ENCODE peak calls at places on chromosomes 4 and X, in five cellular contexts. D is left ventricle myocardium inferior, K is mucosa of descending colon, M is cardiac fibroblast, R is progenitor cell of endocrine pancreas. V is an unnamed sample.

GRCh38 chr4:80185787-80186548 is 11.3 kb upstream of the PRDM8 start:
- DNase-seq in D (no peak), K (no peak), M (no peak), R (no peak), V (no peak)

GRCh38 chr4:8736083-8736825 is 135.4 kb downstream of the HMX1 start:
- DNase-seq in D (no peak), K (no peak), M (no peak), R (no peak), V (no peak)

GRCh38 chrX:109952985-109953905 is 49.7 kb upstream of the TMEM164 start:
- DNase-seq in D (no peak), K (peak), M (peak), R (no peak), V (no peak)

GRCh38 chrX:12758291-12758690 is 32.9 kb upstream of the PRPS2 start:
- DNase-seq in D (no peak), K (no peak), M (no peak), R (no peak), V (no peak)

GRCh38 chr4:174316954-174317353 is 33.2 kb downstream of the CEP44 start:
- DNase-seq in D (no peak), K (no peak), M (peak), R (no peak), V (no peak)

GRCh38 chr4:157012296-157012695 is 40.7 kb upstream of the PDGFC start:
- DNase-seq in D (no peak), K (no peak), M (no peak), R (no peak), V (no peak)

GRCh38 chrX:150926304-150926703 is 27.8 kb upstream of the CD99L2 start:
- DNase-seq in D (no peak), K (peak), M (no peak), R (no peak), V (no peak)

GRCh38 chr4:69617083-69617694 is 22.3 kb downstream of the UGT2A2 start:
- DNase-seq in D (no peak), K (peak), M (peak), R (no peak), V (no peak)

GRCh38 chrX:144916785-144917184 is 330.5 kb upstream of the SPANXN1 start:
- DNase-seq in D (no peak), K (no peak), M (no peak), R (no peak), V (no peak)

GRCh38 chrX:114964374-114964773 is 53.0 kb downstream of the IL13RA2 start:
- DNase-seq in D (no peak), K (no peak), M (peak), R (no peak), V (no peak)

GRCh38 chr4:149345424-149345823 is 470.2 kb downstream of the IQCM start:
- DNase-seq in D (no peak), K (no peak), M (peak), R (no peak), V (no peak)

GRCh38 chr4:67727124-67727850 is 26.3 kb upstream of the UBA6 start:
- DNase-seq in D (no peak), K (no peak), M (peak), R (no peak), V (no peak)

GRCh38 chrX:149683966-149684730 is 27.7 kb upstream of the MAGEA11 start:
- DNase-seq in D (no peak), K (no peak), M (no peak), R (no peak), V (no peak)

GRCh38 chrX:9204560-9204959 is 170.6 kb upstream of the FAM9B start:
- DNase-seq in D (no peak), K (no peak), M (peak), R (no peak), V (no peak)

GRCh38 chrX:111349934-111350333 is 62.1 kb downstream of the DCX start:
- DNase-seq in D (no peak), K (no peak), M (no peak), R (no peak), V (no peak)

GRCh38 chr4:127997534-127998388 is 32.6 kb downstream of the ABHD18 start:
- DNase-seq in D (no peak), K (no peak), M (peak), R (no peak), V (no peak)

GRCh38 chr4:89204624-89205023 is 93.3 kb downstream of the TIGD2 start:
- DNase-seq in D (no peak), K (no peak), M (peak), R (no peak), V (no peak)

GRCh38 chr4:3718462-3718861 is 47.7 kb upstream of the ADRA2C start:
- DNase-seq in D (no peak), K (no peak), M (no peak), R (no peak), V (no peak)

GRCh38 chr4:66294626-66295025 is 624.3 kb upstream of the EPHA5 start:
- DNase-seq in D (no peak), K (no peak), M (peak), R (no peak), V (no peak)

GRCh38 chrX:25021132-25021498 is 5.3 kb upstream of the ARX start:
- DNase-seq in D (no peak), K (no peak), M (no peak), R (no peak), V (no peak)

GRCh38 chr4:8117278-8117682 is 41.3 kb downstream of the ABLIM2 start:
- DNase-seq in D (peak), K (peak), M (peak), R (no peak), V (no peak)

GRCh38 chr4:42718336-42718735 is 61.4 kb upstream of the ATP8A1 start:
- DNase-seq in D (no peak), K (no peak), M (no peak), R (no peak), V (no peak)

GRCh38 chrX:130887392-130887791 is 15.6 kb downstream of the ENOX2 start:
- DNase-seq in D (no peak), K (no peak), M (no peak), R (no peak), V (no peak)

GRCh38 chr4:159358226-159358625 is 255.3 kb downstream of the RAPGEF2 start:
- DNase-seq in D (no peak), K (no peak), M (peak), R (no peak), V (no peak)

GRCh38 chrX:3815896-3816664 is 102.6 kb upstream of the PRKX start:
- DNase-seq in D (peak), K (peak), M (peak), R (peak), V (peak)

GRCh38 chr4:79147251-79147650 is 178.6 kb downstream of the NAA11 start:
- DNase-seq in D (no peak), K (no peak), M (no peak), R (no peak), V (no peak)

GRCh38 chr4:72394264-72394663 is 174.8 kb downstream of the ADAMTS3 start:
- DNase-seq in D (no peak), K (no peak), M (peak), R (no peak), V (no peak)

GRCh38 chr4:76958891-76959290 is 9.3 kb downstream of the SEPTIN11 start:
- DNase-seq in D (no peak), K (no peak), M (no peak), R (no peak), V (no peak)

GRCh38 chr4:168710353-168710946 is 213.6 kb downstream of the PALLD start:
- DNase-seq in D (no peak), K (peak), M (peak), R (no peak), V (no peak)

GRCh38 chrX:129347291-129347690 is 176.0 kb downstream of the SMARCA1 start:
- DNase-seq in D (no peak), K (no peak), M (no peak), R (no peak), V (no peak)
- TF ChIP-seq CTCF in D (no peak), K (no peak), M (no peak), R (peak), V (no peak)

GRCh38 chrX:40552768-40553167 is 28.0 kb upstream of the ATP6AP2 start:
- DNase-seq in D (no peak), K (no peak), M (peak), R (no peak), V (no peak)
- TF ChIP-seq CTCF in D (peak), K (no peak), M (no peak), R (no peak), V (peak)

GRCh38 chr4:13219971-13220370 is 264.2 kb downstream of the RAB28 start:
- DNase-seq in D (no peak), K (no peak), M (no peak), R (no peak), V (no peak)

GRCh38 chr4:13215560-13215959 is 268.6 kb downstream of the RAB28 start:
- DNase-seq in D (no peak), K (no peak), M (no peak), R (no peak), V (no peak)

DNA sequence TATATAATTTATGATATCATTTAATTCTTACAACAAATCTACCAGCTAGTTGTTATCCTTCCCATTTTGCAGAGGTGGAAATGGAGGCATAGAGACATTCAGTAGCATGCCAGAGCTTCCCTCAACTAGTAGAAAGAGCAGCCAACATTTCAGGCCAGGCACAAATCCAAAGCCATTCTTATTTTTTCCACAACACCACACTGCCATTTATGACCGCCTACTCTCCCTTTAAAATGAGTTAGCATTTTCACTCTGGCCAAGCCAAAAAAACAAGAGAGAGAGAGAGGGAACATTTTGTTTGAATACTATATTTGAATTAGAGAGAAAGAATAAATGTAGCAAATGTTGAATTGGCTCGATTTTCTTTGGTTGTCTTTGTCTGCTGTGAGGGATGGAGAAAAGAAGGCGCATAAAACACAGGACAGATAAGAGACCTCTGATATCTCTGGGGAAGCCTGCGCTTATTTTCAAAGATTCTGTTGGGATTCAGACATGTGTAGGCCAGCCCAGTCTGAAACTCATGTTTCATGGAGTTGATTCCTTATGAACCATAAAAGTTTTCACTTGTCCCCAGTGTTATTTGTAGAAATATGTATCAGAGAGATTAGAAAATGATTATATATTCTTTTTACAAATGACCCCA is 265.7 kb downstream of the RAB28 start:
- DNase-seq in D (no peak), K (no peak), M (no peak), R (no peak), V (no peak)
- TF ChIP-seq CTCF in D (no peak), K (no peak), M (no peak), R (no peak), V (no peak)

GRCh38 chr4:11497212-11497806 is 68.6 kb upstream of the HS3ST1 start:
- DNase-seq in D (no peak), K (no peak), M (peak), R (no peak), V (no peak)
- TF ChIP-seq CTCF in D (no peak), K (no peak), M (no peak), R (no peak), V (peak)

GRCh38 chr4:81259151-81259550 is 44.1 kb upstream of the PRKG2 start:
- DNase-seq in D (no peak), K (no peak), M (no peak), R (no peak), V (no peak)

GRCh38 chr4:81257021-81257420 is 42.0 kb upstream of the PRKG2 start:
- DNase-seq in D (no peak), K (no peak), M (peak), R (no peak), V (no peak)

GRCh38 chr4:81257841-81258240 is 42.8 kb upstream of the PRKG2 start:
- DNase-seq in D (no peak), K (no peak), M (no peak), R (no peak), V (no peak)

GRCh38 chr4:81256059-81256635 is 41.1 kb upstream of the PRKG2 start:
- DNase-seq in D (no peak), K (no peak), M (no peak), R (no peak), V (no peak)

GRCh38 chr4:81260443-81261102 is 45.6 kb upstream of the PRKG2 start:
- DNase-seq in D (no peak), K (peak), M (peak), R (no peak), V (no peak)
- TF ChIP-seq CTCF in D (no peak), K (no peak), M (peak), R (peak), V (peak)

V was measured in lower lobe of right lung.